ENCODE peak calls at places on chromosomes 13 and 19, in seven cellular contexts. One of them, this sample, is unnamed.

GRCh38 chr13:33242984-33243617 is 42.5 kb downstream of the STARD13 start:
- DNase-seq in stimulated activated CD4-positive, alpha-beta T cell treated with anti-CD3 and anti-CD28 coated beads, Interleukin-12 subunit alpha, Interleukin-12 subunit beta, amount 100 ng/mL, for 4 hours: no peak
- DNase-seq in HEK293T: no peak
- DNase-seq in mammary epithelial cell: no peak
- DNase-seq in iPS-NIHi11: no peak
- DNase-seq in NCI-H748 treated with DMSO at 0.1 percent for 48 hours: no peak
- DNase-seq in naive thymus-derived CD8-positive, alpha-beta T cell: no peak
- DNase-seq in this sample: no peak

GRCh38 chr19:4791183-4792018 is at the start of gene FEM1A:
- DNase-seq in NCI-H748 treated with DMSO at 0.1 percent for 48 hours: peak
- DNase-seq in stimulated activated CD4-positive, alpha-beta T cell treated with anti-CD3 and anti-CD28 coated beads, Interleukin-12 subunit alpha, Interleukin-12 subunit beta, amount 100 ng/mL, for 4 hours: peak
- DNase-seq in mammary epithelial cell: peak
- DNase-seq in HEK293T: peak
- DNase-seq in naive thymus-derived CD8-positive, alpha-beta T cell: peak
- DNase-seq in iPS-NIHi11: peak
- DNase-seq in this sample: peak

GRCh38 chr13:25207291-25207690 is 35.2 kb upstream of the AMER2 start:
- DNase-seq in mammary epithelial cell: no peak
- DNase-seq in iPS-NIHi11: no peak
- DNase-seq in stimulated activated CD4-positive, alpha-beta T cell treated with anti-CD3 and anti-CD28 coated beads, Interleukin-12 subunit alpha, Interleukin-12 subunit beta, amount 100 ng/mL, for 4 hours: no peak
- DNase-seq in NCI-H748 treated with DMSO at 0.1 percent for 48 hours: no peak
- DNase-seq in naive thymus-derived CD8-positive, alpha-beta T cell: no peak
- DNase-seq in HEK293T: no peak
- DNase-seq in this sample: no peak

GRCh38 chr13:73060251-73061160 is 1.7 kb downstream of the KLF5 start:
- DNase-seq in naive thymus-derived CD8-positive, alpha-beta T cell: no peak
- DNase-seq in stimulated activated CD4-positive, alpha-beta T cell treated with anti-CD3 and anti-CD28 coated beads, Interleukin-12 subunit alpha, Interleukin-12 subunit beta, amount 100 ng/mL, for 4 hours: no peak
- DNase-seq in HEK293T: peak
- DNase-seq in iPS-NIHi11: no peak
- DNase-seq in mammary epithelial cell: peak
- DNase-seq in NCI-H748 treated with DMSO at 0.1 percent for 48 hours: peak
- DNase-seq in this sample: no peak

GRCh38 chr13:78169386-78169785 is 250.8 kb upstream of the EDNRB start:
- DNase-seq in naive thymus-derived CD8-positive, alpha-beta T cell: no peak
- DNase-seq in mammary epithelial cell: no peak
- DNase-seq in iPS-NIHi11: no peak
- DNase-seq in stimulated activated CD4-positive, alpha-beta T cell treated with anti-CD3 and anti-CD28 coated beads, Interleukin-12 subunit alpha, Interleukin-12 subunit beta, amount 100 ng/mL, for 4 hours: no peak
- DNase-seq in HEK293T: no peak
- DNase-seq in NCI-H748 treated with DMSO at 0.1 percent for 48 hours: no peak
- DNase-seq in this sample: no peak

GRCh38 chr13:44768775-44769578 is 192.8 kb upstream of the TSC22D1 start:
- DNase-seq in stimulated activated CD4-positive, alpha-beta T cell treated with anti-CD3 and anti-CD28 coated beads, Interleukin-12 subunit alpha, Interleukin-12 subunit beta, amount 100 ng/mL, for 4 hours: peak
- DNase-seq in NCI-H748 treated with DMSO at 0.1 percent for 48 hours: no peak
- DNase-seq in HEK293T: no peak
- DNase-seq in iPS-NIHi11: no peak
- DNase-seq in naive thymus-derived CD8-positive, alpha-beta T cell: no peak
- DNase-seq in mammary epithelial cell: peak
- DNase-seq in this sample: no peak

GRCh38 chr19:48480476-48481190 is 11.5 kb downstream of the CYTH2 start:
- DNase-seq in naive thymus-derived CD8-positive, alpha-beta T cell: peak
- DNase-seq in NCI-H748 treated with DMSO at 0.1 percent for 48 hours: no peak
- DNase-seq in iPS-NIHi11: no peak
- DNase-seq in HEK293T: no peak
- DNase-seq in stimulated activated CD4-positive, alpha-beta T cell treated with anti-CD3 and anti-CD28 coated beads, Interleukin-12 subunit alpha, Interleukin-12 subunit beta, amount 100 ng/mL, for 4 hours: peak
- DNase-seq in mammary epithelial cell: no peak
- DNase-seq in this sample: peak

GRCh38 chr19:4577020-4577782 is 17.7 kb upstream of the SEMA6B start:
- DNase-seq in mammary epithelial cell: no peak
- DNase-seq in NCI-H748 treated with DMSO at 0.1 percent for 48 hours: no peak
- DNase-seq in naive thymus-derived CD8-positive, alpha-beta T cell: no peak
- DNase-seq in iPS-NIHi11: no peak
- DNase-seq in stimulated activated CD4-positive, alpha-beta T cell treated with anti-CD3 and anti-CD28 coated beads, Interleukin-12 subunit alpha, Interleukin-12 subunit beta, amount 100 ng/mL, for 4 hours: no peak
- DNase-seq in HEK293T: peak
- DNase-seq in this sample: no peak

GRCh38 chr19:35332817-35333216 is 3.8 kb downstream of the CD22 start:
- DNase-seq in naive thymus-derived CD8-positive, alpha-beta T cell: no peak
- DNase-seq in iPS-NIHi11: no peak
- DNase-seq in HEK293T: no peak
- DNase-seq in stimulated activated CD4-positive, alpha-beta T cell treated with anti-CD3 and anti-CD28 coated beads, Interleukin-12 subunit alpha, Interleukin-12 subunit beta, amount 100 ng/mL, for 4 hours: peak
- DNase-seq in NCI-H748 treated with DMSO at 0.1 percent for 48 hours: no peak
- DNase-seq in mammary epithelial cell: no peak
- DNase-seq in this sample: no peak

GRCh38 chr13:39557285-39557955 is 45.6 kb downstream of the LHFPL6 start:
- DNase-seq in stimulated activated CD4-positive, alpha-beta T cell treated with anti-CD3 and anti-CD28 coated beads, Interleukin-12 subunit alpha, Interleukin-12 subunit beta, amount 100 ng/mL, for 4 hours: no peak
- DNase-seq in mammary epithelial cell: no peak
- DNase-seq in iPS-NIHi11: no peak
- DNase-seq in NCI-H748 treated with DMSO at 0.1 percent for 48 hours: no peak
- DNase-seq in naive thymus-derived CD8-positive, alpha-beta T cell: no peak
- DNase-seq in HEK293T: no peak
- DNase-seq in this sample: no peak

GRCh38 chr13:28534210-28534609 is 39.3 kb upstream of the FLT1 start:
- DNase-seq in mammary epithelial cell: no peak
- DNase-seq in HEK293T: no peak
- DNase-seq in stimulated activated CD4-positive, alpha-beta T cell treated with anti-CD3 and anti-CD28 coated beads, Interleukin-12 subunit alpha, Interleukin-12 subunit beta, amount 100 ng/mL, for 4 hours: no peak
- DNase-seq in NCI-H748 treated with DMSO at 0.1 percent for 48 hours: no peak
- DNase-seq in iPS-NIHi11: no peak
- DNase-seq in naive thymus-derived CD8-positive, alpha-beta T cell: no peak
- DNase-seq in this sample: no peak

GRCh38 chr13:106536244-106537034 is 977 bp upstream of the EFNB2 start:
- DNase-seq in mammary epithelial cell: peak
- DNase-seq in HEK293T: peak
- DNase-seq in stimulated activated CD4-positive, alpha-beta T cell treated with anti-CD3 and anti-CD28 coated beads, Interleukin-12 subunit alpha, Interleukin-12 subunit beta, amount 100 ng/mL, for 4 hours: peak
- DNase-seq in iPS-NIHi11: peak
- DNase-seq in naive thymus-derived CD8-positive, alpha-beta T cell: peak
- DNase-seq in NCI-H748 treated with DMSO at 0.1 percent for 48 hours: peak
- DNase-seq in this sample: peak

GRCh38 chr19:28468701-28469459 is 744.1 kb downstream of the UQCRFS1 start:
- DNase-seq in NCI-H748 treated with DMSO at 0.1 percent for 48 hours: no peak
- DNase-seq in HEK293T: no peak
- DNase-seq in stimulated activated CD4-positive, alpha-beta T cell treated with anti-CD3 and anti-CD28 coated beads, Interleukin-12 subunit alpha, Interleukin-12 subunit beta, amount 100 ng/mL, for 4 hours: no peak
- DNase-seq in iPS-NIHi11: peak
- DNase-seq in naive thymus-derived CD8-positive, alpha-beta T cell: no peak
- DNase-seq in mammary epithelial cell: no peak
- DNase-seq in this sample: peak

GRCh38 chr19:4877753-4878490 is 10.5 kb upstream of the PLIN3 start:
- DNase-seq in NCI-H748 treated with DMSO at 0.1 percent for 48 hours: no peak
- DNase-seq in naive thymus-derived CD8-positive, alpha-beta T cell: peak
- DNase-seq in iPS-NIHi11: peak
- DNase-seq in mammary epithelial cell: no peak
- DNase-seq in stimulated activated CD4-positive, alpha-beta T cell treated with anti-CD3 and anti-CD28 coated beads, Interleukin-12 subunit alpha, Interleukin-12 subunit beta, amount 100 ng/mL, for 4 hours: no peak
- DNase-seq in HEK293T: no peak
- DNase-seq in this sample: peak

GRCh38 chr13:109610517-109610916 is 175.9 kb downstream of the IRS2 start:
- DNase-seq in mammary epithelial cell: no peak
- DNase-seq in naive thymus-derived CD8-positive, alpha-beta T cell: peak
- DNase-seq in iPS-NIHi11: peak
- DNase-seq in HEK293T: peak
- DNase-seq in NCI-H748 treated with DMSO at 0.1 percent for 48 hours: no peak
- DNase-seq in stimulated activated CD4-positive, alpha-beta T cell treated with anti-CD3 and anti-CD28 coated beads, Interleukin-12 subunit alpha, Interleukin-12 subunit beta, amount 100 ng/mL, for 4 hours: peak
- DNase-seq in this sample: peak

GRCh38 chr19:46648070-46648960 is 12.3 kb upstream of the GNG8 start:
- DNase-seq in HEK293T: no peak
- DNase-seq in iPS-NIHi11: peak
- DNase-seq in NCI-H748 treated with DMSO at 0.1 percent for 48 hours: no peak
- DNase-seq in naive thymus-derived CD8-positive, alpha-beta T cell: no peak
- DNase-seq in stimulated activated CD4-positive, alpha-beta T cell treated with anti-CD3 and anti-CD28 coated beads, Interleukin-12 subunit alpha, Interleukin-12 subunit beta, amount 100 ng/mL, for 4 hours: no peak
- DNase-seq in mammary epithelial cell: no peak
- DNase-seq in this sample: no peak

GRCh38 chr13:42272115-42272756 is at the start of gene AKAP11:
- DNase-seq in naive thymus-derived CD8-positive, alpha-beta T cell: peak
- DNase-seq in HEK293T: peak
- DNase-seq in mammary epithelial cell: peak
- DNase-seq in NCI-H748 treated with DMSO at 0.1 percent for 48 hours: peak
- DNase-seq in stimulated activated CD4-positive, alpha-beta T cell treated with anti-CD3 and anti-CD28 coated beads, Interleukin-12 subunit alpha, Interleukin-12 subunit beta, amount 100 ng/mL, for 4 hours: peak
- DNase-seq in iPS-NIHi11: peak
- DNase-seq in this sample: peak

GRCh38 chr13:62837895-62838294 is 1422.2 kb upstream of the PCDH20 start:
- DNase-seq in iPS-NIHi11: no peak
- DNase-seq in NCI-H748 treated with DMSO at 0.1 percent for 48 hours: no peak
- DNase-seq in mammary epithelial cell: no peak
- DNase-seq in HEK293T: no peak
- DNase-seq in naive thymus-derived CD8-positive, alpha-beta T cell: no peak
- DNase-seq in stimulated activated CD4-positive, alpha-beta T cell treated with anti-CD3 and anti-CD28 coated beads, Interleukin-12 subunit alpha, Interleukin-12 subunit beta, amount 100 ng/mL, for 4 hours: no peak
- DNase-seq in this sample: no peak

GRCh38 chr19:6464070-6464873 is at the start of gene CRB3:
- DNase-seq in iPS-NIHi11: peak
- DNase-seq in NCI-H748 treated with DMSO at 0.1 percent for 48 hours: no peak
- DNase-seq in stimulated activated CD4-positive, alpha-beta T cell treated with anti-CD3 and anti-CD28 coated beads, Interleukin-12 subunit alpha, Interleukin-12 subunit beta, amount 100 ng/mL, for 4 hours: peak
- DNase-seq in HEK293T: no peak
- DNase-seq in mammary epithelial cell: peak
- DNase-seq in naive thymus-derived CD8-positive, alpha-beta T cell: peak
- DNase-seq in this sample: no peak

GRCh38 chr13:28522871-28523270 is 27.9 kb upstream of the FLT1 start:
- DNase-seq in NCI-H748 treated with DMSO at 0.1 percent for 48 hours: no peak
- DNase-seq in iPS-NIHi11: no peak
- DNase-seq in stimulated activated CD4-positive, alpha-beta T cell treated with anti-CD3 and anti-CD28 coated beads, Interleukin-12 subunit alpha, Interleukin-12 subunit beta, amount 100 ng/mL, for 4 hours: no peak
- DNase-seq in naive thymus-derived CD8-positive, alpha-beta T cell: no peak
- DNase-seq in HEK293T: no peak
- DNase-seq in mammary epithelial cell: no peak
- DNase-seq in this sample: no peak

GRCh38 chr13:32537580-32538233 is 888 bp downstream of the N4BP2L2 start:
- DNase-seq in NCI-H748 treated with DMSO at 0.1 percent for 48 hours: no peak
- DNase-seq in naive thymus-derived CD8-positive, alpha-beta T cell: peak
- DNase-seq in iPS-NIHi11: peak
- DNase-seq in HEK293T: no peak
- DNase-seq in stimulated activated CD4-positive, alpha-beta T cell treated with anti-CD3 and anti-CD28 coated beads, Interleukin-12 subunit alpha, Interleukin-12 subunit beta, amount 100 ng/mL, for 4 hours: peak
- DNase-seq in mammary epithelial cell: peak
- DNase-seq in this sample: no peak

GRCh38 chr13:111472559-111473460 is 152.4 kb downstream of the TEX29 start:
- DNase-seq in NCI-H748 treated with DMSO at 0.1 percent for 48 hours: no peak
- DNase-seq in stimulated activated CD4-positive, alpha-beta T cell treated with anti-CD3 and anti-CD28 coated beads, Interleukin-12 subunit alpha, Interleukin-12 subunit beta, amount 100 ng/mL, for 4 hours: no peak
- DNase-seq in mammary epithelial cell: no peak
- DNase-seq in HEK293T: no peak
- DNase-seq in iPS-NIHi11: no peak
- DNase-seq in naive thymus-derived CD8-positive, alpha-beta T cell: no peak
- DNase-seq in this sample: no peak

GRCh38 chr19:6963937-6964336 is 57.3 kb downstream of the MBD3L2B start:
- DNase-seq in stimulated activated CD4-positive, alpha-beta T cell treated with anti-CD3 and anti-CD28 coated beads, Interleukin-12 subunit alpha, Interleukin-12 subunit beta, amount 100 ng/mL, for 4 hours: peak
- DNase-seq in HEK293T: peak
- DNase-seq in mammary epithelial cell: no peak
- DNase-seq in iPS-NIHi11: no peak
- DNase-seq in NCI-H748 treated with DMSO at 0.1 percent for 48 hours: no peak
- DNase-seq in naive thymus-derived CD8-positive, alpha-beta T cell: no peak
- DNase-seq in this sample: no peak

GRCh38 chr19:41821003-41821735 is 23.3 kb downstream of the LYPD4 start:
- DNase-seq in mammary epithelial cell: peak
- DNase-seq in HEK293T: peak
- DNase-seq in NCI-H748 treated with DMSO at 0.1 percent for 48 hours: peak
- DNase-seq in stimulated activated CD4-positive, alpha-beta T cell treated with anti-CD3 and anti-CD28 coated beads, Interleukin-12 subunit alpha, Interleukin-12 subunit beta, amount 100 ng/mL, for 4 hours: no peak
- DNase-seq in naive thymus-derived CD8-positive, alpha-beta T cell: peak
- DNase-seq in iPS-NIHi11: peak
- DNase-seq in this sample: peak

GRCh38 chr19:48695743-48696352 is at the start of gene FUT2:
- DNase-seq in HEK293T: no peak
- DNase-seq in iPS-NIHi11: peak
- DNase-seq in NCI-H748 treated with DMSO at 0.1 percent for 48 hours: peak
- DNase-seq in naive thymus-derived CD8-positive, alpha-beta T cell: no peak
- DNase-seq in stimulated activated CD4-positive, alpha-beta T cell treated with anti-CD3 and anti-CD28 coated beads, Interleukin-12 subunit alpha, Interleukin-12 subunit beta, amount 100 ng/mL, for 4 hours: no peak
- DNase-seq in mammary epithelial cell: no peak
- DNase-seq in this sample: no peak

GRCh38 chr19:3570619-3571018 is 2.1 kb upstream of the HMG20B start:
- DNase-seq in naive thymus-derived CD8-positive, alpha-beta T cell: no peak
- DNase-seq in NCI-H748 treated with DMSO at 0.1 percent for 48 hours: no peak
- DNase-seq in iPS-NIHi11: no peak
- DNase-seq in stimulated activated CD4-positive, alpha-beta T cell treated with anti-CD3 and anti-CD28 coated beads, Interleukin-12 subunit alpha, Interleukin-12 subunit beta, amount 100 ng/mL, for 4 hours: no peak
- DNase-seq in HEK293T: no peak
- DNase-seq in mammary epithelial cell: peak
- DNase-seq in this sample: no peak